ENCODE peak calls at places on chromosomes 7 and 10, in seven cellular contexts. P is dorsolateral prefrontal cortex; X is stimulated activated CD4-positive, alpha-beta T cell treated with anti-CD3 and anti-CD28 coated beads, Interleukin-4, amount 100 ng/mL, for 1 hour; U is activated T-helper 9 cell treated with anti-CD3 and anti-CD28 coated beads, Interleukin-2, amount 50 U/mL, for 16 hours; C is stimulated activated CD8-positive, alpha-beta memory T cell treated with anti-CD3 and anti-CD28 coated beads, Interleukin-12 subunit alpha, Interleukin-12 subunit beta, amount 100 ng/mL, for 4 hours; Z is ureter; S is astrocyte of the cerebellum. E is an unnamed sample.

GRCh38 chr7:93835684-93836083 is 54.9 kb downstream of the TFPI2 start:
- DNase-seq in P (no peak), X (no peak), U (no peak), C (no peak), Z (no peak), S (no peak), E (no peak)

GRCh38 chr7:29332875-29333482 is 138.4 kb downstream of the CHN2 start:
- DNase-seq in P (peak), X (no peak), U (no peak), C (no peak), Z (no peak), S (no peak), E (no peak)

GRCh38 chr10:103885617-103886016 is 30.2 kb upstream of the SH3PXD2A start:
- DNase-seq in P (no peak), X (no peak), U (no peak), C (no peak), Z (no peak), S (peak), E (no peak)

GRCh38 chr10:79293841-79294705 is 53.2 kb upstream of the PPIF start:
- DNase-seq in P (no peak), X (no peak), U (no peak), C (no peak), Z (no peak), S (no peak), E (no peak)

GRCh38 chr7:157686285-157686894 is 349.6 kb downstream of the DNAJB6 start:
- DNase-seq in P (no peak), X (no peak), U (no peak), C (no peak), Z (no peak), S (no peak), E (no peak)

GRCh38 chr7:36165059-36165458 is 12.0 kb downstream of the EEPD1 start:
- DNase-seq in P (no peak), X (no peak), U (no peak), C (no peak), Z (no peak), S (no peak), E (no peak)

GRCh38 chr7:105249216-105249615 is 139.5 kb downstream of the SRPK2 start:
- DNase-seq in P (no peak), X (no peak), U (no peak), C (no peak), Z (no peak), S (no peak), E (no peak)

GRCh38 chr7:131424219-131424822 is 96.6 kb downstream of the MKLN1 start:
- DNase-seq in P (no peak), X (no peak), U (no peak), C (no peak), Z (no peak), S (peak), E (no peak)

GRCh38 chr7:112951070-112951469 is 135.6 kb downstream of the GPR85 start:
- DNase-seq in P (no peak), X (no peak), U (no peak), C (no peak), Z (no peak), S (no peak), E (no peak)

GRCh38 chr10:11330383-11331020 is 280.9 kb downstream of the USP6NL start:
- DNase-seq in P (no peak), X (no peak), U (no peak), C (no peak), Z (no peak), S (peak), E (no peak)

GRCh38 chr7:16841681-16842080 is 36.9 kb upstream of the AGR2 start:
- DNase-seq in P (no peak), X (no peak), U (no peak), C (no peak), Z (no peak), S (no peak), E (no peak)

GRCh38 chr10:103153765-103154197 is 39.3 kb downstream of the NT5C2 start:
- DNase-seq in P (no peak), X (no peak), U (no peak), C (no peak), Z (no peak), S (peak), E (no peak)

GRCh38 chr7:103949374-103949773 is 40.1 kb downstream of the RELN start:
- DNase-seq in P (no peak), X (no peak), U (no peak), C (no peak), Z (no peak), S (no peak), E (no peak)